ENCODE peak calls at places on chromosomes 11 and 22, in four cellular contexts. P, U, A and S are unnamed samples.

GRCh38 chr22:42078469-42079318 is 806 bp upstream of the SMDT1 start:
- DNase-seq in P (no peak), U (no peak), A (no peak), S (no peak)

GRCh38 chr11:110878513-110878912 is 166.3 kb upstream of the ARHGAP20 start:
- DNase-seq in P (no peak), U (no peak), A (no peak), S (no peak)

GRCh38 chr11:72243567-72244316 is at the start of gene PHOX2A:
- DNase-seq in P (no peak), U (no peak), A (no peak), S (peak; percentile 95)

GRCh38 chr11:64970731-64971151 is 1.2 kb downstream of the MAJIN start:
- DNase-seq in P (no peak), U (no peak), A (no peak), S (no peak)

GRCh38 chr11:111923351-111923788 is 4.7 kb downstream of the C11orf52 start:
- DNase-seq in P (peak; percentile 75), U (no peak), A (no peak), S (no peak)

GRCh38 chr11:69292221-69292648 is 1.7 kb upstream of the MYEOV start:
- DNase-seq in P (no peak), U (no peak), A (no peak), S (no peak)

GRCh38 chr11:120457996-120458395 is 53.6 kb upstream of the GRIK4 start:
- DNase-seq in P (no peak), U (no peak), A (no peak), S (no peak)

GRCh38 chr11:85863855-85864254 is 8.7 kb downstream of the CCDC83 start:
- DNase-seq in P (no peak), U (no peak), A (no peak), S (no peak)

GRCh38 chr11:76801205-76801604 is 18.0 kb downstream of the TSKU start:
- DNase-seq in P (no peak), U (no peak), A (no peak), S (no peak)

GRCh38 chr22:42699953-42700352 is 20.7 kb downstream of the A4GALT start:
- DNase-seq in P (no peak), U (no peak), A (no peak), S (no peak)

GRCh38 chr22:48824673-48825651 is 1002.7 kb downstream of the BRD1 start:
- DNase-seq in P (no peak), U (no peak), A (no peak), S (no peak)

GRCh38 chr11:64581057-64581523 is 9.9 kb upstream of the SLC22A12 start:
- DNase-seq in P (peak; percentile 41), U (no peak), A (no peak), S (no peak)

GRCh38 chr11:117639601-117640000 is 157.4 kb downstream of the DSCAML1 start:
- DNase-seq in P (no peak), U (no peak), A (no peak), S (no peak)

GRCh38 chr22:49554741-49555140 is 272.9 kb downstream of the BRD1 start:
- DNase-seq in P (no peak), U (no peak), A (no peak), S (no peak)

DNA sequence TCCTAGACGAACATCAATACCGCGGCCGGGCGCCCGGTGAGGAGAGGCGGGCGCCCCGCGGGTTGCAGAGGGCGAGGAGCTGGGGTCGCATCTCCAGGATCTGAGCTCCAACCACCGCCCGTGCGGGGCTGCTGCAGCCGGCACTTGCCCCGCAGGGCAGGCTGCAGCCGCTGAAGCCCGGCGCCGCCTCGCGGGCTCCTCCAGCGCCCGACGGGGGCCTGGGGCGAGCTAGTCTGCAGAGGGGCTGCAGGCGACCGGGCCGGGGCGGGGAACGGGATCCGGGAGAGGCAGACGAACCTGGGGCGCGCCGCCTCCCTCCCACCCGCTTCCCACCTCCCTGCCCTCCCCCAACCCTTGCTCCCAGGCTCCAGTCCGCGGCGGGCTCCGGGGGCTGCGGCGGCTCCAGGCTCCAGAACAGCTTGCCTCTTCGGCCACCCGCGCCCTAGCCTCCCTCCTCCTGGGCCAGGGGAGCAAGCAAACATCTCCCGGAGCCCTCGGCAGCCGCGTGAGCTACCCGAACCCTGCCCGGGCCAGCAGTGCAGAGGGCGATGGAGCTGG is 858 bp downstream of the TENM4 start:
- DNase-seq in P (no peak), U (no peak), A (no peak), S (peak; percentile 76)
- TF ChIP-seq PBX3 in P (no peak), U (no peak), A (no peak), S (no peak)

DNA sequence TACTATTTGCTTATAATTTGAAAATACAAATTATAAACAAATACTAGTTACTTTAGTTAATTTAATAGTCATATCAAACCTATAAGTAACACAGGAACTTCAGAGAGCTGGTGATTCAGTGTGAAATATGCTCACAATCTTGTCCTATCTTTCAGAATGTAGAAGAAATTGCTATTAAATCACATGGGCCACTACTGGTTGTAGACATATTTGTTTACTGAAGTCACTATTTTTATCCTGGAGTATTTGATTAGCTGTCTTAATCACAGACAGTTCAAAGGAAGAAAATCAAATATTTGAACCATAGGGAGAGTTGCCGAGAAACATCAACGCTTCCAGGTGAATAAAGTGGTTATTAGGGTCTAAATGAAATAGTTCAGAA is 187.6 kb upstream of the ANO3 start:
- DNase-seq in P (no peak), U (no peak), A (no peak), S (no peak)
- TF ChIP-seq PBX3 in P (no peak), U (no peak), A (no peak), S (no peak)

DNA sequence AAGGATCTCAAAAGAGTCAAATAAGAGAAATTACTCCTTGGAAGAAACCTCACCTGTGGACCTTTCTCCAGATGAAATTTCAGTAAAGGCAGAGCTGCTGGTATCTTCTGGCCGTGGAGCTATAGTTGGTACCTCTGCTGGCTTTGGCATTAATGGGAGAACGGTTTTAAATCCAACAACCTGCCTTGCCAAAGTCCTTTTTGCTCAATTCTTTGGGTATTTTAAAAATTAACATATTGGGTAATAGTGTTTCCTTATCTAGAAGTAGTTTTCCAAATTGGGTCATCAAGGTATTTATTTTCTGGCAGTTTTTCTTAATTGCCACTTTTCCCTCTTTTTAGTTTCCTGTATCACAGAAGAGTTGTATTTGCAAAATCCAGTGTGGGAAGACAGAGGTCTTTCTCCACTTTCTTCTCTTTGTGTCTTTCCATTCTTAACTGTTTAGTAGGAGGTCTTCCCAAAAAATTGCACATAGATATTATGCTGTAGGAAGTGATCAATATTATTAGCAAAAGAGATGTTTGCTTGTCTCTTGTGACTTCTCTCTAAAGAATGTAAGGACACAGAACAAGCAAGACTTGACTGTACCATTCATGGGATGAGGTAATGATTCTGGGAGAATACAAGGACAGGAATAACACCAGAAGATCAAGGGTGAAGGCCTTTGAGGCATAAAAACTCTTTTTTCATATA is at the start of gene SAA4:
- DNase-seq in P (peak; percentile 85), U (no peak), A (no peak), S (no peak)
- TF ChIP-seq PBX3 in P (no peak), U (no peak), A (no peak), S (no peak)

GRCh38 chr11:104690243-104690642 is 208.0 kb downstream of the CASP12 start:
- DNase-seq in P (no peak), U (no peak), A (no peak), S (peak; percentile 6)

GRCh38 chr11:104691129-104691528 is 207.1 kb downstream of the CASP12 start:
- DNase-seq in P (no peak), U (no peak), A (no peak), S (no peak)

DNA sequence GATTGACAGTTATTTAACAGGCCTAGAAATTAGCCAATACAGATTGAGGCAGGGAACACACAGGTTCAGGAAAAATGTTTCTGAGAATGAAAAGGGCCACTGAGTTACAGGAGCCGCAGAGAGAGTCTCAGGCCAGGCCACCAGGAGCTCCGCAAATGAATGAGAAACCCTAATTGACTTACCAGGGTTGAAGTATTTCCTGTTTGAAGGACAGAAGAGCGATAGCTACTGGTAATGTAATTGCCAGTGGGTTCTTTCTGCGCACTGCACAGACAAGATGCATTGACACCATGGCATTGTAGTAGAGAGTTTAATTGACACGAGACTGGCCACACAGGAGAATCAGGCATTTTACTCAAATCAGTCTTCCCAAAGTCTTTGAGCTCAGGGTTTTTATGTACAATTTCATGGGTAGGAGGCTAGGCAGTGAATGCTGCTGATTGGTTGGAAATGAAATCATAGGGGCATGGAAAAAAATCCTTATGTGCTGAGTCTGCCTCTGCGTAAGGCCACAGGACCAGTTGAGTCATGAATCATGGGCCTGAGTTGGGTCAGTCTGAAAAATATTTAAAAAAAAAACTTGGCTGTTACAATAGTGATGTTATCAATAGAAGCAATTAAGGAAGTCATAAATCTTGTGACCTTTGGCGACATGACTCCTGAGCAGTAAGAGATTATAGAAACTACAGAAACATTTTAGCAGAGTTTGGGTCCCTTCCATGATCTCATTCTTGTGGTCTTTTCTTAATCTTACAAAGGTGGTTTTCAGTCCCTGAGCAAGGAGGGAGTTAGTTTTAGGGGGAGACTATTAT is 203.8 kb downstream of the CASP12 start:
- DNase-seq in P (no peak), U (no peak), A (no peak), S (no peak)
- TF ChIP-seq PBX3 in P (no peak), U (no peak), A (no peak), S (peak; percentile 84)

GRCh38 chr11:132621976-132622375 is 910.3 kb downstream of the OPCML start:
- DNase-seq in P (no peak), U (no peak), A (no peak), S (no peak)

GRCh38 chr11:132623496-132623895 is 908.8 kb downstream of the OPCML start:
- DNase-seq in P (no peak), U (no peak), A (no peak), S (no peak)

DNA sequence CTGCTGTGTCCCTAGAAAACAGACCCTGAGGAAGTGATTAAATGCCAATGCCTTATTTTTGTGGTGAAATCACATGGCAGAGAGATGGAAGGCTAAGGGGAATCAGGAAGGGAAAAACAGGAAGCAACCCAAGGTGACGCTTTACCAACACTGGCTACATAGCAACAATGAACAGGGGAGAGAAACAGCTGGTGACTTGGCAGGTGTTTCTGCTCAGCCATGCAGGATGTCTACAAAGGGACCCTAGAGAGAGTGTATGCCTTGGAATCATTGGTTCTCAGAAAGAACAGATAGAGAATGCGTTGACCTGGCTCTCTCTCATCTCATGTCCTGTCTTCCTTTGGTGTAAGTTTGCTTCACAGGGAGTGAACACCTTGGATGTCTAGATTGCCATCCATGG is 911.9 kb downstream of the OPCML start:
- DNase-seq in P (no peak), U (no peak), A (no peak), S (no peak)
- TF ChIP-seq PBX3 in P (no peak), U (no peak), A (no peak), S (no peak)